ENCODE peak calls at places on chromosomes 12 and 14, in five cellular contexts. One of them, this sample, is unnamed.
A peak's percentile ranks its signal among the peaks of the same experiment; 100 is the strongest.

GRCh38 chr12:66776974-66777373 is 98.1 kb upstream of the GRIP1 start:
- DNase-seq in HCT116: no peak
- DNase-seq in hepatocyte: no peak
- DNase-seq in SK-N-SH: no peak
- DNase-seq in GM23248: no peak
- DNase-seq in this sample: no peak

GRCh38 chr14:102221026-102221425 is 81.3 kb downstream of the WDR20 start:
- DNase-seq in HCT116: no peak
- DNase-seq in hepatocyte: no peak
- DNase-seq in SK-N-SH: no peak
- DNase-seq in GM23248: peak; percentile 73
- DNase-seq in this sample: peak; percentile 91

GRCh38 chr12:27627123-27627835 is 69.0 kb upstream of the REP15 start:
- DNase-seq in HCT116: no peak
- DNase-seq in hepatocyte: no peak
- DNase-seq in SK-N-SH: no peak
- DNase-seq in GM23248: peak; percentile 94
- DNase-seq in this sample: no peak

GRCh38 chr14:102208741-102209140 is 69.0 kb downstream of the WDR20 start:
- DNase-seq in HCT116: no peak
- DNase-seq in hepatocyte: no peak
- DNase-seq in SK-N-SH: no peak
- DNase-seq in GM23248: no peak
- DNase-seq in this sample: no peak

GRCh38 chr12:48105321-48105866 is 485 bp downstream of the SENP1 start:
- DNase-seq in HCT116: no peak
- DNase-seq in hepatocyte: peak; percentile 6
- DNase-seq in SK-N-SH: no peak
- DNase-seq in GM23248: peak; percentile 62
- DNase-seq in this sample: no peak

GRCh38 chr14:95460647-95461478 is 55.6 kb downstream of the SYNE3 start:
- DNase-seq in HCT116: peak; percentile 37
- DNase-seq in hepatocyte: peak; percentile 50
- DNase-seq in SK-N-SH: no peak
- DNase-seq in GM23248: peak; percentile 94
- DNase-seq in this sample: peak; percentile 86

GRCh38 chr14:51939211-51939705 is 50.1 kb upstream of the RTRAF start:
- DNase-seq in HCT116: no peak
- DNase-seq in hepatocyte: no peak
- DNase-seq in SK-N-SH: no peak
- DNase-seq in GM23248: no peak
- DNase-seq in this sample: no peak

GRCh38 chr12:116166306-116166705 is 111.2 kb downstream of the MED13L start:
- DNase-seq in HCT116: no peak
- DNase-seq in hepatocyte: no peak
- DNase-seq in SK-N-SH: no peak
- DNase-seq in GM23248: peak; percentile 49
- DNase-seq in this sample: no peak

GRCh38 chr12:89783321-89784060 is 74.9 kb upstream of the ATP2B1 start:
- DNase-seq in HCT116: no peak
- DNase-seq in hepatocyte: peak; percentile 44
- DNase-seq in SK-N-SH: no peak
- DNase-seq in GM23248: peak; percentile 78
- DNase-seq in this sample: no peak

GRCh38 chr12:22702690-22703089 is 77.7 kb downstream of the ETNK1 start:
- DNase-seq in HCT116: no peak
- DNase-seq in hepatocyte: peak; percentile 59
- DNase-seq in SK-N-SH: no peak
- DNase-seq in GM23248: peak; percentile 7
- DNase-seq in this sample: no peak

GRCh38 chr14:29233188-29233587 is 466.6 kb downstream of the FOXG1 start:
- DNase-seq in HCT116: no peak
- DNase-seq in hepatocyte: no peak
- DNase-seq in SK-N-SH: no peak
- DNase-seq in GM23248: no peak
- DNase-seq in this sample: no peak

GRCh38 chr14:89198544-89199329 is 218.3 kb downstream of the FOXN3 start:
- DNase-seq in HCT116: no peak
- DNase-seq in hepatocyte: peak; percentile 35
- DNase-seq in SK-N-SH: no peak
- DNase-seq in GM23248: no peak
- DNase-seq in this sample: no peak

GRCh38 chr14:69342928-69343525 is 55.1 kb downstream of the ERH start:
- DNase-seq in HCT116: no peak
- DNase-seq in hepatocyte: peak; percentile 27
- DNase-seq in SK-N-SH: no peak
- DNase-seq in GM23248: no peak
- DNase-seq in this sample: no peak

GRCh38 chr14:31936100-31936499 is 141.0 kb upstream of the ARHGAP5 start:
- DNase-seq in HCT116: no peak
- DNase-seq in hepatocyte: peak; percentile 57
- DNase-seq in SK-N-SH: no peak
- DNase-seq in GM23248: peak; percentile 33
- DNase-seq in this sample: no peak

GRCh38 chr14:39034481-39035296 is 68.3 kb downstream of the SEC23A start:
- DNase-seq in HCT116: no peak
- DNase-seq in hepatocyte: peak; percentile 48
- DNase-seq in SK-N-SH: peak; percentile 5
- DNase-seq in GM23248: peak; percentile 52
- DNase-seq in this sample: no peak

GRCh38 chr14:30808576-30808975 is 65.8 kb upstream of the COCH start:
- DNase-seq in HCT116: no peak
- DNase-seq in hepatocyte: no peak
- DNase-seq in SK-N-SH: no peak
- DNase-seq in GM23248: peak; percentile 2
- DNase-seq in this sample: no peak

GRCh38 chr12:132423251-132424117 is 66.5 kb upstream of the FBRSL1 start:
- DNase-seq in HCT116: no peak
- DNase-seq in hepatocyte: no peak
- DNase-seq in SK-N-SH: peak; percentile 81
- DNase-seq in GM23248: peak; percentile 31
- DNase-seq in this sample: no peak

GRCh38 chr12:126182619-126183236 is 1117.5 kb downstream of the AACS start:
- DNase-seq in HCT116: no peak
- DNase-seq in hepatocyte: no peak
- DNase-seq in SK-N-SH: no peak
- DNase-seq in GM23248: peak; percentile 0
- DNase-seq in this sample: no peak

GRCh38 chr12:81998761-81999378 is 239.7 kb upstream of the PPFIA2 start:
- DNase-seq in HCT116: no peak
- DNase-seq in hepatocyte: no peak
- DNase-seq in SK-N-SH: no peak
- DNase-seq in GM23248: no peak
- DNase-seq in this sample: no peak

GRCh38 chr14:70904376-70904775 is 2.9 kb upstream of the PCNX1 start:
- DNase-seq in HCT116: no peak
- DNase-seq in hepatocyte: no peak
- DNase-seq in SK-N-SH: no peak
- DNase-seq in GM23248: no peak
- DNase-seq in this sample: no peak

GRCh38 chr14:98462908-98463307 is 809.1 kb downstream of the BCL11B start:
- DNase-seq in HCT116: no peak
- DNase-seq in hepatocyte: no peak
- DNase-seq in SK-N-SH: no peak
- DNase-seq in GM23248: no peak
- DNase-seq in this sample: no peak

DNA sequence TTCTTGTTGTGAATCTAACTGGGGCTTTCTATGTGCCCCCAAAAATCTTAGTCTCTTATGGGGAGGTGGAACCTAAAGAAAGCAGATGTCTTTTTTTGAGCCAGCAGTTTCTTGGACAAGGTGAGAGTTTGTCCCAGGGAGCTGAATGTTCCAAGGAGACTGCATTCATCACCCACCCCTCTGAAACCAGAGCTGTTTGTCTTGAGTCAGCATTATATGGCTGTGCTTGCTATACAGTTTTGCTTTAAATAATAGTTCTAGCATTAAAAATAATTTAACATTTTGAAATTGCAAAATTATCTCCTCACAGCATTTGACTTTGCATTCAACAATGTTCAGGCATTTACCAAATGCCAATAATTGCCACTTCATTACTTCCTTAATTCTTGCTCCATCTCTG is 813.3 kb downstream of the BCL11B start:
- DNase-seq in HCT116: no peak
- DNase-seq in hepatocyte: no peak
- DNase-seq in SK-N-SH: no peak
- DNase-seq in GM23248: no peak
- DNase-seq in this sample: no peak
- H3K9me2 ChIP-seq in HCT116: no peaks in the 10 kb centered on the region
- H3K9me2 ChIP-seq in hepatocyte: no peaks in the 10 kb centered on the region
- H3K9me2 ChIP-seq in SK-N-SH: no peaks in the 10 kb centered on the region
- H3K9me2 ChIP-seq in GM23248: no peaks in the 10 kb centered on the region
- H3K9me2 ChIP-seq in this sample: no peaks in the 10 kb centered on the region

GRCh38 chr14:105005929-105006830 is 14.7 kb downstream of the CDCA4 start:
- DNase-seq in HCT116: no peak
- DNase-seq in hepatocyte: no peak
- DNase-seq in SK-N-SH: no peak
- DNase-seq in GM23248: no peak
- DNase-seq in this sample: no peak
- H3K27ac ChIP-seq in HCT116: no peak overlapping the region
- H3K27ac ChIP-seq in hepatocyte: no peak overlapping the region
- H3K27ac ChIP-seq in SK-N-SH: no peak overlapping the region
- H3K27ac ChIP-seq in GM23248: no peak overlapping the region
- H3K27ac ChIP-seq in this sample: no peak overlapping the region

GRCh38 chr14:77007975-77008421 is 20.5 kb downstream of the IRF2BPL start:
- DNase-seq in HCT116: no peak
- DNase-seq in hepatocyte: peak; percentile 70
- DNase-seq in SK-N-SH: no peak
- DNase-seq in GM23248: no peak
- DNase-seq in this sample: peak; percentile 95
- H3K4me1 ChIP-seq in HCT116: peaks cover 52% of the 10 kb centered on the region
- H3K4me1 ChIP-seq in hepatocyte: peaks cover 49% of the 10 kb centered on the region
- H3K4me1 ChIP-seq in SK-N-SH: peaks cover 11% of the 10 kb centered on the region
- H3K4me1 ChIP-seq in GM23248: peaks cover 5% of the 10 kb centered on the region
- H3K4me1 ChIP-seq in this sample: peaks cover 89% of the 10 kb centered on the region

GRCh38 chr12:106081606-106082005 is 57.1 kb downstream of the NUAK1 start:
- DNase-seq in HCT116: no peak
- DNase-seq in hepatocyte: no peak
- DNase-seq in SK-N-SH: no peak
- DNase-seq in GM23248: no peak
- DNase-seq in this sample: no peak
- H3K9me2 ChIP-seq in HCT116: no peaks in the 10 kb centered on the region
- H3K9me2 ChIP-seq in hepatocyte: no peaks in the 10 kb centered on the region
- H3K9me2 ChIP-seq in SK-N-SH: no peaks in the 10 kb centered on the region
- H3K9me2 ChIP-seq in GM23248: no peaks in the 10 kb centered on the region
- H3K9me2 ChIP-seq in this sample: no peaks in the 10 kb centered on the region

DNA sequence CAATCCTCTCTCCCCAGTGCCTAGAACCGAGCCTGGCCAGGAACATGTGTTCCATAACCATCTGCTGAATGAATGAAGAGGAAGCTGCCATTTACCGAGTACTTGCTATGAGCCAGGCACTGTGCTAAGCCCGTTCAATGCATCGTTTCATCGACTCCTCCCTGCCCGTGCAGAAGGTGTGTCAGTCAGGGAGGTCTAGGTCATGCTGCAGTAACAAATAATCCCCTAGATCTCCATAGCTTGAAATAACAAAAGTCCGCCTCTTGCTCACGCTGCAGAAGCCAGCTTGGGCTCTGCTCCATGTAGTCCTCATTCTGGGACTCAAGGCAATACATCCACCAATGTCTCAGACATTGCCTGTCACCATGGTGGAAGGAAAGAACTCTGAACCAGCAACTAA is 101.3 kb downstream of the SCARB1 start:
- DNase-seq in HCT116: no peak
- DNase-seq in hepatocyte: no peak
- DNase-seq in SK-N-SH: no peak
- DNase-seq in GM23248: no peak
- DNase-seq in this sample: no peak
- H3K27ac ChIP-seq in HCT116: no peak overlapping the region
- H3K27ac ChIP-seq in hepatocyte: no peak overlapping the region
- H3K27ac ChIP-seq in SK-N-SH: no peak overlapping the region
- H3K27ac ChIP-seq in GM23248: no peak overlapping the region
- H3K27ac ChIP-seq in this sample: no peak overlapping the region

GRCh38 chr12:122104844-122105243 is 26.3 kb downstream of the MLXIP start:
- DNase-seq in HCT116: no peak
- DNase-seq in hepatocyte: no peak
- DNase-seq in SK-N-SH: no peak
- DNase-seq in GM23248: no peak
- DNase-seq in this sample: no peak
- H3K4me1 ChIP-seq in HCT116: peaks cover 26% of the 10 kb centered on the region
- H3K4me1 ChIP-seq in hepatocyte: peaks cover 4% of the 10 kb centered on the region
- H3K4me1 ChIP-seq in SK-N-SH: peaks cover 7% of the 10 kb centered on the region
- H3K4me1 ChIP-seq in GM23248: peaks cover 22% of the 10 kb centered on the region
- H3K4me1 ChIP-seq in this sample: peaks cover 12% of the 10 kb centered on the region